ENCODE peak calls at places on chromosomes 2 and 18, in five cellular contexts. J is mammary epithelial cell; S is HFFc6; N is T follicular helper cell; Q is activated CD4-positive, alpha-beta T cell treated with anti-CD3 and anti-CD28 coated beads, Interleukin-2, amount 50 U/mL, for 1 hour. Z is an unnamed sample.

GRCh38 chr2:118860506-118860905 is 13.1 kb upstream of the EN1 start:
- DNase-seq in J (no peak), N (no peak), Q (no peak), S (no peak), Z (no peak)

GRCh38 chr2:49860834-49861233 is 706.5 kb upstream of the FSHR start:
- DNase-seq in N (no peak), J (no peak), S (no peak), Q (no peak), Z (no peak)

GRCh38 chr2:241495172-241496002 is 13.0 kb downstream of the STK25 start:
- DNase-seq in S (no peak), J (no peak), N (no peak), Q (no peak), Z (no peak)

GRCh38 chr18:32956591-32957310 is 183.9 kb upstream of the KLHL14 start:
- DNase-seq in N (no peak), J (peak; percentile 5), S (no peak), Q (no peak), Z (no peak)

GRCh38 chr2:173231042-173231441 is 123.6 kb upstream of the CDCA7 start:
- DNase-seq in J (no peak), S (no peak), N (no peak), Q (no peak), Z (no peak)

GRCh38 chr2:159755788-159756187 is 42.2 kb downstream of the CD302 start:
- DNase-seq in N (no peak), S (peak; percentile 58), Q (no peak), J (peak; percentile 98), Z (no peak)

GRCh38 chr2:146661494-146662096 is 1183.2 kb upstream of the ACVR2A start:
- DNase-seq in Q (no peak), N (no peak), J (peak; percentile 13), S (peak; percentile 42), Z (no peak)

GRCh38 chr2:184906709-184907108 is 308.4 kb downstream of the ZNF804A start:
- DNase-seq in N (no peak), J (no peak), Q (no peak), S (no peak), Z (no peak)

GRCh38 chr18:6781179-6781714 is 51.7 kb downstream of the ARHGAP28 start:
- DNase-seq in N (no peak), Q (no peak), J (no peak), S (no peak), Z (no peak)

GRCh38 chr2:123363826-123364225 is 661.3 kb upstream of the CNTNAP5 start:
- DNase-seq in S (no peak), N (no peak), J (no peak), Q (no peak), Z (no peak)

GRCh38 chr2:85536479-85536878 is 2.5 kb upstream of the MAT2A start:
- DNase-seq in S (peak; percentile 84), Q (no peak), N (no peak), J (peak; percentile 38), Z (no peak)

GRCh38 chr2:226580403-226580802 is 219.2 kb downstream of the IRS1 start:
- DNase-seq in S (no peak), Q (no peak), N (no peak), J (no peak), Z (no peak)

GRCh38 chr2:97993926-97994325 is 1.8 kb downstream of the TMEM131 start:
- DNase-seq in N (no peak), Q (no peak), J (no peak), S (no peak), Z (no peak)

GRCh38 chr18:25352629-25353005 is 651 bp upstream of the ZNF521 start:
- DNase-seq in N (no peak), J (no peak), Q (no peak), S (no peak), Z (no peak)

GRCh38 chr2:51013060-51013746 is 18.7 kb downstream of the NRXN1 start:
- DNase-seq in J (peak; percentile 11), Q (no peak), S (no peak), N (no peak), Z (no peak)